ENCODE peak calls at places on chromosomes 4 and X, in eight cellular contexts. One of them, this sample, is unnamed.

GRCh38 chrX:68947882-68948605 is 119.2 kb downstream of the EFNB1 start:
- DNase-seq in NCI-H1092: no peak
- DNase-seq in posterior vena cava: no peak
- DNase-seq in B cell: no peak
- DNase-seq in fibroblast of lung: no peak
- DNase-seq in astrocyte of the spinal cord: no peak
- DNase-seq in kidney epithelial cell: no peak
- DNase-seq in effector memory CD4-positive, alpha-beta T cell: no peak
- DNase-seq in this sample: no peak

GRCh38 chr4:88818650-88819470 is 121.2 kb upstream of the NAP1L5 start:
- DNase-seq in posterior vena cava: no peak
- DNase-seq in effector memory CD4-positive, alpha-beta T cell: no peak
- DNase-seq in B cell: peak
- DNase-seq in kidney epithelial cell: peak
- DNase-seq in NCI-H1092: peak
- DNase-seq in astrocyte of the spinal cord: peak
- DNase-seq in fibroblast of lung: peak
- DNase-seq in this sample: peak

GRCh38 chr4:186021461-186022167 is 47.3 kb upstream of the TLR3 start:
- DNase-seq in astrocyte of the spinal cord: peak
- DNase-seq in posterior vena cava: no peak
- DNase-seq in kidney epithelial cell: peak
- DNase-seq in NCI-H1092: peak
- DNase-seq in fibroblast of lung: peak
- DNase-seq in B cell: no peak
- DNase-seq in effector memory CD4-positive, alpha-beta T cell: no peak
- DNase-seq in this sample: peak

GRCh38 chr4:79886557-79886956 is 186.5 kb downstream of the ANTXR2 start:
- DNase-seq in NCI-H1092: no peak
- DNase-seq in B cell: no peak
- DNase-seq in kidney epithelial cell: no peak
- DNase-seq in fibroblast of lung: no peak
- DNase-seq in astrocyte of the spinal cord: no peak
- DNase-seq in effector memory CD4-positive, alpha-beta T cell: no peak
- DNase-seq in posterior vena cava: no peak
- DNase-seq in this sample: no peak

GRCh38 chrX:136168929-136169735 is 21.8 kb downstream of the FHL1 start:
- DNase-seq in fibroblast of lung: peak
- DNase-seq in kidney epithelial cell: peak
- DNase-seq in NCI-H1092: no peak
- DNase-seq in effector memory CD4-positive, alpha-beta T cell: no peak
- DNase-seq in astrocyte of the spinal cord: peak
- DNase-seq in B cell: no peak
- DNase-seq in posterior vena cava: peak
- DNase-seq in this sample: peak

GRCh38 chr4:184838249-184839074 is 12.7 kb upstream of the ACSL1 start:
- DNase-seq in B cell: no peak
- DNase-seq in astrocyte of the spinal cord: no peak
- DNase-seq in kidney epithelial cell: no peak
- DNase-seq in NCI-H1092: no peak
- DNase-seq in effector memory CD4-positive, alpha-beta T cell: no peak
- DNase-seq in posterior vena cava: no peak
- DNase-seq in fibroblast of lung: peak
- DNase-seq in this sample: no peak

GRCh38 chr4:41507292-41507933 is 30.5 kb upstream of the LIMCH1 start:
- DNase-seq in posterior vena cava: no peak
- DNase-seq in fibroblast of lung: peak
- DNase-seq in NCI-H1092: no peak
- DNase-seq in kidney epithelial cell: no peak
- DNase-seq in effector memory CD4-positive, alpha-beta T cell: no peak
- DNase-seq in B cell: no peak
- DNase-seq in astrocyte of the spinal cord: no peak
- DNase-seq in this sample: peak

GRCh38 chr4:24477919-24478318 is 106.4 kb downstream of the DHX15 start:
- DNase-seq in astrocyte of the spinal cord: peak
- DNase-seq in effector memory CD4-positive, alpha-beta T cell: no peak
- DNase-seq in fibroblast of lung: peak
- DNase-seq in NCI-H1092: no peak
- DNase-seq in posterior vena cava: peak
- DNase-seq in kidney epithelial cell: peak
- DNase-seq in B cell: no peak
- DNase-seq in this sample: no peak

GRCh38 chrX:153438522-153438921 is 7.3 kb downstream of the TREX2 start:
- DNase-seq in fibroblast of lung: peak
- DNase-seq in astrocyte of the spinal cord: peak
- DNase-seq in effector memory CD4-positive, alpha-beta T cell: no peak
- DNase-seq in NCI-H1092: no peak
- DNase-seq in kidney epithelial cell: no peak
- DNase-seq in posterior vena cava: peak
- DNase-seq in B cell: no peak
- DNase-seq in this sample: no peak

GRCh38 chr4:155338196-155338595 is 38.6 kb downstream of the MAP9 start:
- DNase-seq in posterior vena cava: no peak
- DNase-seq in fibroblast of lung: no peak
- DNase-seq in NCI-H1092: no peak
- DNase-seq in kidney epithelial cell: no peak
- DNase-seq in astrocyte of the spinal cord: no peak
- DNase-seq in effector memory CD4-positive, alpha-beta T cell: no peak
- DNase-seq in B cell: no peak
- DNase-seq in this sample: no peak

GRCh38 chr4:168765726-168766125 is 244.3 kb downstream of the CBR4 start:
- DNase-seq in B cell: no peak
- DNase-seq in NCI-H1092: no peak
- DNase-seq in kidney epithelial cell: no peak
- DNase-seq in astrocyte of the spinal cord: peak
- DNase-seq in effector memory CD4-positive, alpha-beta T cell: no peak
- DNase-seq in fibroblast of lung: peak
- DNase-seq in posterior vena cava: no peak
- DNase-seq in this sample: peak

GRCh38 chrX:63754141-63754859 is 30.7 kb downstream of the ARHGEF9 start:
- DNase-seq in effector memory CD4-positive, alpha-beta T cell: no peak
- DNase-seq in posterior vena cava: no peak
- DNase-seq in NCI-H1092: peak
- DNase-seq in astrocyte of the spinal cord: peak
- DNase-seq in B cell: peak
- DNase-seq in kidney epithelial cell: no peak
- DNase-seq in fibroblast of lung: peak
- DNase-seq in this sample: peak

GRCh38 chr4:180665481-180665880 is 1577.7 kb upstream of the TENM3 start:
- DNase-seq in NCI-H1092: no peak
- DNase-seq in posterior vena cava: no peak
- DNase-seq in kidney epithelial cell: no peak
- DNase-seq in B cell: no peak
- DNase-seq in astrocyte of the spinal cord: peak
- DNase-seq in effector memory CD4-positive, alpha-beta T cell: no peak
- DNase-seq in fibroblast of lung: peak
- DNase-seq in this sample: no peak

GRCh38 chr4:5573965-5574364 is 134.4 kb downstream of the EVC2 start:
- DNase-seq in fibroblast of lung: no peak
- DNase-seq in B cell: no peak
- DNase-seq in posterior vena cava: no peak
- DNase-seq in NCI-H1092: no peak
- DNase-seq in kidney epithelial cell: no peak
- DNase-seq in effector memory CD4-positive, alpha-beta T cell: no peak
- DNase-seq in astrocyte of the spinal cord: no peak
- DNase-seq in this sample: no peak

GRCh38 chr4:189294570-189294969 is 646.1 kb upstream of the FRG1 start:
- DNase-seq in NCI-H1092: no peak
- DNase-seq in astrocyte of the spinal cord: no peak
- DNase-seq in fibroblast of lung: no peak
- DNase-seq in kidney epithelial cell: no peak
- DNase-seq in B cell: no peak
- DNase-seq in posterior vena cava: no peak
- DNase-seq in effector memory CD4-positive, alpha-beta T cell: no peak
- DNase-seq in this sample: no peak

GRCh38 chr4:53551963-53552362 is 39.3 kb downstream of the LNX1 start:
- DNase-seq in NCI-H1092: no peak
- DNase-seq in posterior vena cava: no peak
- DNase-seq in fibroblast of lung: peak
- DNase-seq in kidney epithelial cell: no peak
- DNase-seq in effector memory CD4-positive, alpha-beta T cell: no peak
- DNase-seq in astrocyte of the spinal cord: no peak
- DNase-seq in B cell: no peak
- DNase-seq in this sample: no peak

GRCh38 chrX:96147645-96148044 is 537.0 kb upstream of the DIAPH2 start:
- DNase-seq in effector memory CD4-positive, alpha-beta T cell: no peak
- DNase-seq in NCI-H1092: no peak
- DNase-seq in kidney epithelial cell: no peak
- DNase-seq in B cell: no peak
- DNase-seq in posterior vena cava: no peak
- DNase-seq in astrocyte of the spinal cord: no peak
- DNase-seq in fibroblast of lung: no peak
- DNase-seq in this sample: no peak

GRCh38 chr4:99633772-99634171 is 23.9 kb downstream of the C4orf54 start:
- DNase-seq in astrocyte of the spinal cord: no peak
- DNase-seq in NCI-H1092: no peak
- DNase-seq in fibroblast of lung: peak
- DNase-seq in B cell: no peak
- DNase-seq in effector memory CD4-positive, alpha-beta T cell: no peak
- DNase-seq in posterior vena cava: no peak
- DNase-seq in kidney epithelial cell: no peak
- DNase-seq in this sample: no peak

GRCh38 chr4:42280327-42281095 is 116.8 kb upstream of the SHISA3 start:
- DNase-seq in NCI-H1092: peak
- DNase-seq in effector memory CD4-positive, alpha-beta T cell: no peak
- DNase-seq in astrocyte of the spinal cord: no peak
- DNase-seq in fibroblast of lung: no peak
- DNase-seq in posterior vena cava: no peak
- DNase-seq in B cell: peak
- DNase-seq in kidney epithelial cell: no peak
- DNase-seq in this sample: peak

GRCh38 chr4:73396993-73397972 is 6.8 kb upstream of the ALB start:
- DNase-seq in effector memory CD4-positive, alpha-beta T cell: no peak
- DNase-seq in NCI-H1092: no peak
- DNase-seq in B cell: no peak
- DNase-seq in posterior vena cava: no peak
- DNase-seq in fibroblast of lung: no peak
- DNase-seq in astrocyte of the spinal cord: no peak
- DNase-seq in kidney epithelial cell: no peak
- DNase-seq in this sample: no peak

GRCh38 chr4:76504613-76505465 is 69.8 kb downstream of the SHROOM3 start:
- DNase-seq in astrocyte of the spinal cord: peak
- DNase-seq in B cell: peak
- DNase-seq in effector memory CD4-positive, alpha-beta T cell: no peak
- DNase-seq in NCI-H1092: peak
- DNase-seq in kidney epithelial cell: no peak
- DNase-seq in posterior vena cava: no peak
- DNase-seq in fibroblast of lung: peak
- DNase-seq in this sample: peak

GRCh38 chr4:142416121-142416520 is 430.0 kb downstream of the INPP4B start:
- DNase-seq in astrocyte of the spinal cord: peak
- DNase-seq in effector memory CD4-positive, alpha-beta T cell: no peak
- DNase-seq in fibroblast of lung: peak
- DNase-seq in B cell: no peak
- DNase-seq in kidney epithelial cell: no peak
- DNase-seq in posterior vena cava: no peak
- DNase-seq in NCI-H1092: no peak
- DNase-seq in this sample: no peak

GRCh38 chr4:7816771-7817170 is 122.9 kb downstream of the AFAP1 start:
- DNase-seq in NCI-H1092: no peak
- DNase-seq in B cell: no peak
- DNase-seq in posterior vena cava: peak
- DNase-seq in astrocyte of the spinal cord: no peak
- DNase-seq in fibroblast of lung: no peak
- DNase-seq in effector memory CD4-positive, alpha-beta T cell: no peak
- DNase-seq in kidney epithelial cell: no peak
- DNase-seq in this sample: no peak